ENCODE peak calls at places on chromosomes 4 and X, in eight cellular contexts. Z, Y, F, A, V, R, M and K are unnamed samples.
A peak's percentile ranks its signal among the peaks of the same experiment; 100 is the strongest.

GRCh38 chrX:120736989-120737388 is 107.1 kb upstream of the C1GALT1C1 start:
- DNase-seq in Z (no peak), Y (no peak), F (no peak), A (no peak), V (no peak), R (no peak), M (no peak), K (no peak)

GRCh38 chr4:120865985-120866384 is 56.5 kb downstream of the PRDM5 start:
- DNase-seq in Z (peak; percentile 56), Y (no peak), F (no peak), A (no peak), V (no peak), R (no peak), M (no peak), K (no peak)

GRCh38 chrX:69229436-69229835 is 64.2 kb upstream of the PJA1 start:
- DNase-seq in Z (no peak), Y (no peak), F (peak; percentile 37), A (no peak), V (no peak), R (no peak), M (no peak), K (no peak)

GRCh38 chrX:48003758-48004457 is at the start of gene ZNF182:
- DNase-seq in Z (peak; percentile 95), Y (peak; percentile 67), F (peak; percentile 93), A (peak; percentile 92), V (peak; percentile 94), R (peak; percentile 94), M (peak; percentile 89), K (peak; percentile 92)

GRCh38 chr4:46949822-46950221 is 40.8 kb upstream of the COX7B2 start:
- DNase-seq in Z (no peak), Y (no peak), F (no peak), A (no peak), V (no peak), R (no peak), M (no peak), K (no peak)

GRCh38 chrX:40688976-40689375 is 41.6 kb upstream of the CXorf38 start:
- DNase-seq in Z (no peak), Y (no peak), F (no peak), A (no peak), V (no peak), R (no peak), M (no peak), K (no peak)

GRCh38 chr4:107837298-107837697 is 12.6 kb downstream of the SGMS2 start:
- DNase-seq in Z (no peak), Y (no peak), F (no peak), A (no peak), V (peak; percentile 59), R (no peak), M (no peak), K (no peak)

GRCh38 chr4:3193531-3194203 is 55.3 kb upstream of the MSANTD1 start:
- DNase-seq in Z (no peak), Y (peak; percentile 2), F (no peak), A (no peak), V (no peak), R (no peak), M (no peak), K (no peak)

GRCh38 chr4:36322921-36323354 is 41.5 kb downstream of the DTHD1 start:
- DNase-seq in Z (no peak), Y (no peak), F (no peak), A (no peak), V (no peak), R (no peak), M (no peak), K (no peak)
- TF ChIP-seq POLR2A in Z (no peak), Y (no peak), F (no peak), A (no peak), V (no peak), R (no peak), M (no peak), K (no peak)

DNA sequence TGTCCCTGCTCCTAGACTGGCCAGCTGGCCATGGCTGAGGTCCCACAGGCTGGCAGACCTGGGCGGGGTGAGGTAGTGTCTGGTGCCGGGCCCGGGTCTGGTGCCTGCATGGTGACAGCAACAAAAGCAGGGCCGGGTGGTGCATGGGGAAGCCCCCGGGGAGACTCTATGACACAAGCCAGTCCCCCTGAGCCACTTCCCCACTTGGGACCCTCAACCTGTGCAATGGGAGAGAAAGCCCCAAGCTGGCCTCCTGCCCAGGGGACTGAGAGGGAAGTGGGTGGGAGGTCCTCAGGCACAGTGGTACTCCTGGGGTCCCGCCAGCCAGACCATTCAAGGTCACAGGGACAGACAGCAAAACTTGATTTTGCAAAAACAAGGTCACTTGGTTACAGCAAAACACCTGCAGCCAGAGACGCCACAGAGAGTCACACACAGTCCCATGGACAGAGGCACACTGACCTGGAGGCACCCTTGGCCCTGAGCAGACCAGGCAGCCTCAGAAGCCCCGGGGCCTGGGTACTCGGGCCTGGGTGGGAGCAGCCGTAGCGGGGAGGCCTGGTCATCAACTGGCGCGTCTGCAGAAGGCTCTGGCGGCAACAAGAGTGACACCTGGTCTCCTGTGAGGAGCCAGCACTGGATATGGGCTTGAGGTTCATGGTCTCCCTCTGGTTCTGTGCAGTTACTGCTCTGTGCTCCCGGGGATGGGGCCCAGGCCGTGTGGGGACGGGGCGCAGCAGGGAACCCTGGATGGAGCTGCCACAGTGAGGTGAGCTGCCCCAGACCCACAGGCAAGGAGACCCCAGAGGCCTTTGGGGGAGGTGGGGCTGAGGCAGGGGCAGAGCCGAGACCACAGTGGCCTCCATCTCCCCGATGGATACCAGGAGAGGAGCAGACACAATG is 60.6 kb downstream of the HTRA3 start:
- DNase-seq in Z (no peak), Y (no peak), F (peak; percentile 19), A (peak; percentile 39), V (peak; percentile 4), R (peak; percentile 7), M (peak; percentile 9), K (no peak)
- H3K27ac ChIP-seq in Z (no peak overlapping the region), Y (no peak overlapping the region), F (no peak overlapping the region), A (no peak overlapping the region), V (no peak overlapping the region), R (no peak overlapping the region), M (no peak overlapping the region), K (peak overlapping the region; percentile 56)

GRCh38 chr4:41991916-41992767 is 1.8 kb downstream of the SLC30A9 start:
- DNase-seq in Z (no peak), Y (no peak), F (no peak), A (no peak), V (no peak), R (no peak), M (no peak), K (no peak)
- H3K4me3 ChIP-seq in Z (no peak overlapping the region), Y (peak overlapping the region; percentile 11), F (no peak overlapping the region), A (no peak overlapping the region), V (no peak overlapping the region), R (no peak overlapping the region), M (no peak overlapping the region), K (peak overlapping the region; percentile 75)

DNA sequence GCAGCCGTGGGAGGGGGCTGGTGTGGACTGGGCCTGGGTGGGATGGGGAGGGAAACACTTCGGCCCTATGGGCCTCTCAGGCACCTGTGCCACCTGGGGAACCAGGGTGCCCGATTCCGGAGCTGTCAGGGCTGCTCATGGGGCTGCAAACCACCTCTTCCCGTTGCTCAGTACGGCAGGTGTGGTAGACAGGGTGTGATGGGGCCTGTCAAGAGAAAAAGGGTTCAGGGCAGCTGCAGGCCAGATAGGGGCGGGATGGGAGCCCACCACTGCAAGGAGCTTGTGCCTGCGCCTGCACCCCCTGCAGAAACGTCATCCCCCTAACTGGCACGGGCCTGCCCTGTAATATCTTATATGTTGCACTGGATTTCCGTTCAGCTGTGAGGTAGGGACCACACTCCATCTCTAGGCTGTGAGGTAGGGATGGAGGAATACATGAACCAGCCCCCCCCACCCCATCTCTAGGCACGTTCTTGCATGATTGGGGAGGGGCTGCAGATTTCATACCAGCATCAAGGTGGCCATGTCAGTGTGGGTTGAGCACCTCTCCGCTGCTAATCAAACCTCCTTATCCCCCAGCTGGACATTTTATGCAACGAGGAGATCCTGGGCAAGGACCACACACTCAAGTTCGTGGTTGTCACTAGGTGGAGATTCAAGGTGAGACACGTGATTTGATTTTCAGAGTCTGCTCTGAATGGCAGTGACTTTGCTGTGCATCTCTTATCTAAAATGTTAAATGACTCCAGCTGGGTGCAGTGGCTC is 59.0 kb downstream of the PCGF3 start:
- DNase-seq in Z (no peak), Y (no peak), F (no peak), A (no peak), V (no peak), R (no peak), M (no peak), K (peak; percentile 18)
- TF ChIP-seq POLR2A in Z (no peak), Y (no peak), F (no peak), A (peak; percentile 8), V (no peak), R (no peak), M (no peak), K (no peak)

GRCh38 chrX:8971116-8971515 is 62.8 kb downstream of the FAM9B start:
- DNase-seq in Z (no peak), Y (peak; percentile 13), F (no peak), A (no peak), V (no peak), R (no peak), M (no peak), K (no peak)

GRCh38 chrX:8967471-8967870 is 66.5 kb downstream of the FAM9B start:
- DNase-seq in Z (no peak), Y (no peak), F (no peak), A (no peak), V (no peak), R (no peak), M (no peak), K (no peak)
- H3K27ac ChIP-seq in Z (no peak overlapping the region), Y (no peak overlapping the region), F (no peak overlapping the region), A (no peak overlapping the region), V (no peak overlapping the region), R (no peak overlapping the region), M (no peak overlapping the region), K (no peak overlapping the region)